ENCODE peak calls at places on chromosome 22, in ten cellular contexts. J, D, S, V, P, L, R, T, G and C are unnamed samples.

GRCh38 chr22:29141078-29141688 is 64.5 kb upstream of the EMID1 start:
- DNase-seq in J (no peak), D (no peak), S (no peak), V (no peak), P (no peak), L (no peak), R (no peak), T (no peak), G (no peak), C (no peak)

GRCh38 chr22:27283714-27284113 is 517.8 kb downstream of the MN1 start:
- DNase-seq in J (no peak), D (no peak), S (no peak), V (no peak), P (no peak), L (no peak), R (no peak), T (no peak), G (no peak), C (no peak)

GRCh38 chr22:43060213-43060612 is 29.0 kb downstream of the TTLL1 start:
- DNase-seq in J (no peak), D (peak), S (no peak), V (peak), P (no peak), L (no peak), R (no peak), T (no peak), G (peak), C (peak)

GRCh38 chr22:24928322-24928721 is 18.2 kb downstream of the LHFPL7 start:
- DNase-seq in J (no peak), D (no peak), S (no peak), V (no peak), P (no peak), L (no peak), R (no peak), T (no peak), G (no peak), C (no peak)

GRCh38 chr22:20080776-20081654 is 974 bp downstream of the DGCR8 start:
- DNase-seq in J (peak), D (peak), S (no peak), V (no peak), P (no peak), L (no peak), R (no peak), T (no peak), G (peak), C (no peak)

GRCh38 chr22:32469799-32470212 is 4.8 kb upstream of the FBXO7 start:
- DNase-seq in J (no peak), D (no peak), S (no peak), V (no peak), P (no peak), L (peak), R (no peak), T (no peak), G (no peak), C (no peak)

GRCh38 chr22:25054943-25055511 is 102.5 kb downstream of the KIAA1671 start:
- DNase-seq in J (no peak), D (peak), S (no peak), V (no peak), P (no peak), L (no peak), R (no peak), T (no peak), G (no peak), C (no peak)

GRCh38 chr22:27876684-27877083 is 42.4 kb downstream of the PITPNB start:
- DNase-seq in J (no peak), D (no peak), S (no peak), V (no peak), P (no peak), L (no peak), R (no peak), T (no peak), G (no peak), C (no peak)

GRCh38 chr22:31814942-31815341 is 61.1 kb downstream of the DEPDC5 start:
- DNase-seq in J (no peak), D (no peak), S (no peak), V (no peak), P (no peak), L (no peak), R (no peak), T (no peak), G (no peak), C (no peak)

GRCh38 chr22:28674121-28674563 is 5.5 kb downstream of the TTC28 start:
- DNase-seq in J (no peak), D (no peak), S (no peak), V (no peak), P (peak), L (no peak), R (peak), T (no peak), G (no peak), C (peak)

GRCh38 chr22:44996120-44996519 is 13.7 kb downstream of the PHF21B start:
- DNase-seq in J (no peak), D (no peak), S (no peak), V (no peak), P (no peak), L (no peak), R (no peak), T (no peak), G (no peak), C (no peak)

GRCh38 chr22:17536269-17536668 is 27.0 kb upstream of the SLC25A18 start:
- DNase-seq in J (no peak), D (no peak), S (peak), V (no peak), P (no peak), L (no peak), R (no peak), T (no peak), G (no peak), C (no peak)

GRCh38 chr22:17387356-17387755 is 18.1 kb downstream of the CECR2 start:
- DNase-seq in J (no peak), D (no peak), S (no peak), V (no peak), P (no peak), L (no peak), R (no peak), T (no peak), G (no peak), C (no peak)

GRCh38 chr22:41469218-41469851 is 418 bp downstream of the ACO2 start:
- DNase-seq in J (no peak), D (no peak), S (no peak), V (peak), P (no peak), L (no peak), R (no peak), T (no peak), G (peak), C (no peak)

GRCh38 chr22:31896472-31896871 is 47.9 kb upstream of the YWHAH start:
- DNase-seq in J (no peak), D (no peak), S (no peak), V (no peak), P (no peak), L (no peak), R (no peak), T (no peak), G (no peak), C (no peak)

GRCh38 chr22:49310354-49310753 is 517.3 kb downstream of the BRD1 start:
- DNase-seq in J (peak), D (no peak), S (peak), V (peak), P (no peak), L (peak), R (no peak), T (no peak), G (peak), C (no peak)

GRCh38 chr22:22576244-22576988 is 17.4 kb upstream of the PRAME start:
- DNase-seq in J (no peak), D (peak), S (no peak), V (peak), P (no peak), L (no peak), R (no peak), T (no peak), G (no peak), C (peak)

GRCh38 chr22:41364955-41365354 is 16.8 kb upstream of the TEF start:
- DNase-seq in J (no peak), D (no peak), S (no peak), V (peak), P (no peak), L (no peak), R (no peak), T (no peak), G (no peak), C (no peak)

GRCh38 chr22:42959472-42960145 is 55.3 kb downstream of the PACSIN2 start:
- DNase-seq in J (no peak), D (peak), S (peak), V (peak), P (no peak), L (no peak), R (no peak), T (peak), G (peak), C (no peak)

GRCh38 chr22:41848468-41848867 is 15.6 kb downstream of the SREBF2 start:
- DNase-seq in J (peak), D (no peak), S (no peak), V (peak), P (no peak), L (no peak), R (no peak), T (no peak), G (peak), C (no peak)

GRCh38 chr22:19035474-19036228 is 86.6 kb downstream of the DGCR2 start:
- DNase-seq in J (no peak), D (no peak), S (no peak), V (peak), P (no peak), L (no peak), R (no peak), T (no peak), G (peak), C (no peak)

GRCh38 chr22:27724706-27725105 is 76.8 kb downstream of the MN1 start:
- DNase-seq in J (no peak), D (no peak), S (no peak), V (no peak), P (no peak), L (no peak), R (no peak), T (no peak), G (no peak), C (no peak)

GRCh38 chr22:47335958-47336357 is 573.5 kb downstream of the TBC1D22A start:
- DNase-seq in J (no peak), D (no peak), S (no peak), V (no peak), P (no peak), L (no peak), R (no peak), T (no peak), G (no peak), C (no peak)

GRCh38 chr22:44532466-44533025 is 34.5 kb upstream of the RTL6 start:
- DNase-seq in J (no peak), D (no peak), S (no peak), V (no peak), P (no peak), L (no peak), R (no peak), T (no peak), G (no peak), C (no peak)

GRCh38 chr22:27986937-27987336 is 67.9 kb upstream of the PITPNB start:
- DNase-seq in J (no peak), D (no peak), S (no peak), V (peak), P (no peak), L (no peak), R (no peak), T (no peak), G (no peak), C (no peak)

GRCh38 chr22:42895087-42895486 is 38.0 kb upstream of the ARFGAP3 start:
- DNase-seq in J (no peak), D (no peak), S (no peak), V (no peak), P (peak), L (no peak), R (no peak), T (no peak), G (peak), C (peak)

GRCh38 chr22:43412808-43413785 is 1.3 kb downstream of the MPPED1 start:
- DNase-seq in J (no peak), D (no peak), S (no peak), V (no peak), P (no peak), L (no peak), R (no peak), T (no peak), G (no peak), C (no peak)

GRCh38 chr22:42549329-42550060 is 4.3 kb upstream of the SERHL2 start:
- DNase-seq in J (no peak), D (no peak), S (no peak), V (no peak), P (no peak), L (no peak), R (no peak), T (no peak), G (no peak), C (no peak)

GRCh38 chr22:17159504-17159951 is 451 bp upstream of the HDHD5 start:
- DNase-seq in J (no peak), D (no peak), S (peak), V (peak), P (no peak), L (no peak), R (no peak), T (peak), G (peak), C (peak)

GRCh38 chr22:41619979-41620645 is 731 bp downstream of the DESI1 start:
- DNase-seq in J (peak), D (no peak), S (peak), V (peak), P (no peak), L (no peak), R (peak), T (peak), G (peak), C (peak)

GRCh38 chr22:49996532-49997220 is 15.9 kb downstream of the IL17REL start:
- DNase-seq in J (no peak), D (no peak), S (no peak), V (no peak), P (no peak), L (no peak), R (no peak), T (no peak), G (no peak), C (no peak)

DNA sequence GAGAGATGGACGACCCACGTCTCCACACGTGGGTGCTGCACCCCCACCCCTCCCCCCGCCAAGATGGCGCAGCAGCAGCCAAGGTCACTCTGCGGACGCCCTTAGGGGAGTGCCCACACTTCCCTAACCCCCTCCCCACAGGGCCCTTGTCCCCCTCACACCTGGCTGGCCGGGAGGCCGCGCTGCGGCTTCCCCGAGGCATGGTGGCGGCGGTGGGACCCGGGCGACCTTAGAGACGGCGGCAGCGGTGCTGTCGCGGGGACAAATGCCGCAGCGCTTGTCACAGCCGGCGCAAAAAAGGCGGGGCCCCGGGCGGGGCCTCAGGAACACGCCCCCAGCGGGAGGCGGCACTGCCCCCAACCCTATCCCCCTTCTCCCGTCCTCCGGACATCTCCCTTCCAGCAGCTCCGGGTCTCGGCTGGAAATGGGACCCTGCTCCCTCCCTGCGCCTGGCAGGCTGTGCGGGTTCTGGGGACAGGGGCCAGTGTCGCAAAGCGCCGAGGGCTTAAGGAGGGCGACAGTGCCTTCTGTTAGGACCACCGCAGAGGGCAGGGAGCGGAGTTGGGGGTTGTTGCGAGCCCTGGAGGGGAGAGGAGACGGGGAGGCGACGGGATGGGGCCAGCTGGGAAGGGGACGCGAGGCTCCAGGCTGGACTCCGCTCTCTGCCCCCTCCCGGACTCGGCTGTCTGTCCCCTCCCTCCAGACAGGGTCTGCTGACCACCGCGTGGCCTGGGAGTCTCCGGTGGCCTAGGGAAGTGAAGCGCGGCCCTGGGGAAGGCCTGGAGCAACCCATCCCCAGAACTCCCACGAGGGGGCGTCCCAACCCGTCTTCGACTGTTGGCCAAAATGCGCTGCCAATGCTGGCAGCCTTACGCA is at the start of gene CHCHD10:
- DNase-seq in J (peak), D (peak), S (peak), V (peak), P (no peak), L (peak), R (peak), T (peak), G (peak), C (peak)
- TF ChIP-seq POLR2A in J (no peak), D (peak), S (peak), V (no peak), P (peak), L (peak), R (peak), T (peak), G (no peak), C (peak)

DNA sequence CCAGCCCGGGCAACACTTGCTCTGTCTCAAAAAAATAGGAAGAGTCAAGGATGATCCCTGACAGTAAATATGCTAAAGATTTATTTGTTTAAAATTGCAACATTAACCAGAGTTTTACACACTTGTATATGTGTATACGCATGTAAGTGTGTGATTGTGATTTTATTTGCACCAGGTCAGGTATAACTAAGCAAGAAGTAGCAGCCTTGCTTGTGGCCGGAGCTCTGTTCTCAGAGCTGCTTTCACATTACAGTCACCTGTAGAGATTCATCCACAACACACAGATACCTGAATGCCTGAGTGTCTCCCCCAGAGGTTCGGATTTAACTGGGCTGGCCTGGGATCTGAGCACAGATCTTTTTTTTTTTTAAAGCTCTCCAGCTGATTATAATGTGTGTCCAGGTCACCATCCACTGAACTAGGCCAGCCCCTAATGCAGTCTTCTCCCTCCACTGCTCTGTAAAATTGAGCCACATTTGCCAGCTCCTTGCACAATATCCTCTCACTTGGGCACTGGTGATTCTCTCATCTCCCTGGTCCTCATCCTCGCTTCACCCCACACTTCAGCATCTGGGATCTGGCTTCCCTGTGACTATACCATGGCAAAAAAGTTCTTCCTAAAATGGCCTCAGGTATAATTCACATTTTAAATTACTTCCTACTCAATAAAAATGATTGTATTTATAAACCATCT is 48.3 kb downstream of the LIF start:
- DNase-seq in J (no peak), D (no peak), S (no peak), V (no peak), P (no peak), L (no peak), R (no peak), T (no peak), G (no peak), C (no peak)
- TF ChIP-seq POLR2AphosphoS5 in J (no peak), D (no peak), S (no peak), V (no peak), P (no peak), L (no peak), R (no peak), T (no peak), G (no peak), C (no peak)

GRCh38 chr22:36469094-36469710 is 12.2 kb downstream of the TXN2 start:
- DNase-seq in J (no peak), D (no peak), S (no peak), V (no peak), P (no peak), L (no peak), R (no peak), T (no peak), G (no peak), C (no peak)

GRCh38 chr22:36471341-36471821 is 10.1 kb downstream of the TXN2 start:
- DNase-seq in J (no peak), D (no peak), S (no peak), V (no peak), P (no peak), L (no peak), R (no peak), T (no peak), G (no peak), C (no peak)

GRCh38 chr22:36470994-36471331 is 10.5 kb downstream of the TXN2 start:
- DNase-seq in J (no peak), D (no peak), S (no peak), V (no peak), P (no peak), L (no peak), R (no peak), T (no peak), G (no peak), C (no peak)

GRCh38 chr22:36472689-36473088 is 8.8 kb downstream of the TXN2 start:
- DNase-seq in J (no peak), D (no peak), S (no peak), V (no peak), P (no peak), L (no peak), R (no peak), T (no peak), G (no peak), C (no peak)

DNA sequence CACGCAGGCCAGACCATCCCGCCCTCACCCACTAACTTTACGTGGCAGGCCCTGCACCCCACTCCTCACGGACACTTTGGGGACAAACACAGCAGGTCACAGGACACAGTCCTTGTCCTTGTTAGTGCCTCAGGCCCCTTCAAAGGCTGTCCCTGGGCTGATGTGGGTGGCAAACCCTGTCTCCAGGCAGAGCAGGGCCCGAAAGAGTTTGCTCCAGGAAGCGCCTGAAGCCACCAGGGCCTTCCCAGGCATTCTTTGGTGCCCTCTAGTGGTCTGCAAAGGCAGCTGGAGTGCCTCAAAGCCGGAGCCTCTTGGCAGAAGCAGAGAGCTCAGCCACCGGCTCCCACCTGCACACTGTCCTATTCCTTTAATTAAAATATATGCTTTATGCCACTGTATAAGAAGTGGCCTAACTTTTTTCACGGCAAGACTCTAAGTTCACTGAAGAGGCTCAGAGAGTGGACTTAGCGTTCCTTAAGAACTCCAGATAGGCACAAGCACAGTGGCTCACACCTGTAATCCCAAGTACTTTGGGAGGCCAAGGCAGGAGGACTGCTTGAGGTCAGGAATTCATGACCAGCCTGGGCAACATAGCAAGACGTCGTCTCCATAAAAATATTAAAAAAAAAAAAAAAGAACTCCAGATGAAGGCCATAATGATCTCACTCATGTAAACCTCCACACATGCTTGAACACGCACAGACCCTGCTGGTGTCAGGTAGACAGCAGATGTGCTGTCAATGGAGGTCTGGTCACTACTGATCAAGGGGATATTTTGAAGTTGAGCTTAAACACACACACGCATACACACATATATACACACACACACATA is 11.1 kb downstream of the TXN2 start:
- DNase-seq in J (peak), D (peak), S (peak), V (peak), P (no peak), L (no peak), R (peak), T (peak), G (peak), C (peak)
- TF ChIP-seq POLR2A in J (no peak), D (no peak), S (no peak), V (no peak), P (peak), L (no peak), R (no peak), T (peak), G (no peak), C (no peak)

GRCh38 chr22:30386960-30387848 is at the start of gene RNF215:
- DNase-seq in J (peak), D (peak), S (peak), V (peak), P (no peak), L (peak), R (peak), T (peak), G (peak), C (peak)
- TF ChIP-seq POLR2AphosphoS5 in J (peak), D (peak), S (no peak), V (no peak), P (no peak), L (no peak), R (no peak), T (peak), G (no peak), C (no peak)